ENCODE peak calls at places on chromosomes 3 and 15, in four cellular contexts. R is IMR-90, G is K562, O is GM12878. K is an unnamed sample.

GRCh38 chr3:30658328-30659052 is 52.1 kb downstream of the TGFBR2 start:
- DNase-seq in G (no peak), O (peak; percentile 70), R (peak; percentile 79), K (peak; percentile 95)

GRCh38 chr15:80093854-80094418 is 34.5 kb downstream of the ZFAND6 start:
- DNase-seq in G (no peak), O (no peak), R (no peak), K (peak; percentile 75)

GRCh38 chr3:160707187-160707789 is 30.3 kb downstream of the ARL14 start:
- DNase-seq in O (peak; percentile 11), G (no peak), R (peak; percentile 50), K (peak; percentile 43)

GRCh38 chr3:164539215-164539614 is 539.1 kb downstream of the SI start:
- DNase-seq in G (no peak), O (no peak), R (no peak), K (no peak)

GRCh38 chr3:194174407-194174806 is 38.5 kb downstream of the HES1 start:
- DNase-seq in G (no peak), O (no peak), R (no peak), K (no peak)

GRCh38 chr15:71572452-71573053 is 237.8 kb upstream of the NR2E3 start:
- DNase-seq in G (no peak), O (no peak), R (no peak), K (peak; percentile 50)

GRCh38 chr15:90561344-90562244 is 31.9 kb downstream of the CRTC3 start:
- DNase-seq in O (no peak), G (no peak), R (peak; percentile 81), K (no peak)

GRCh38 chr15:50800715-50801114 is 35.2 kb upstream of the SPPL2A start:
- DNase-seq in R (no peak), G (no peak), O (no peak), K (no peak)

GRCh38 chr3:19232566-19232965 is 84.3 kb downstream of the KCNH8 start:
- DNase-seq in O (no peak), G (no peak), R (no peak), K (no peak)
- TF ChIP-seq FOS in O (no peak), G (no peak), R (no peak), K (no peak)

DNA sequence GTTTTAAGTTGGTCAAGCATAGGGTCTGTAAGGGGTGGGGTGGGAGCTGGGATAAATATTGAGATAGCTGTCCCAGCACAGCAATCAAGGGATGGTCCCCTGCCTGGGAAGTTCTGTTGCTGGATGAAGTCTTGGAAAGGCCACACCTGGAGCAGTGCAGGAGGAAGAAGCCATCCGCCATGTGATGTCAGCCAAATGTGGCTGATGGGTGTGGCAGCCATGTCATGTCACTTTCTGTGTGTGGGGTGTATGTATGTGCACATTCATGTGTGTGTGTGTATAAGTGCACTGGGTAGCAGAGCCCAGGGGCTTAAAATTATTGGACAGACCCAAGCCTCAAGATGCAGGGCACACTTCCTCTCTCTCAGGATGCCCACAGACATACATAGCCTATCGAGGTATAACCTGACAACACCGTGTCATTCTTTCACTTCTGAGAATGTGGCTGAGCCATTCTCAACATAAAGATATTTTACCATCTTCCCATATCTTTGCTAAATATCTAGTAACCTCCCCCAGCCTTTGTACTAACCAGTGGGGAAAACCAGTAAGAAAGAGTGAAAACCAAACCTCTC is 11.4 kb downstream of the TNFSF10 start:
- DNase-seq in O (peak; percentile 42), G (no peak), R (no peak), K (no peak)
- H2AFZ ChIP-seq in O (no peak overlapping the region), G (peak overlapping the region; percentile 59), R (no peak overlapping the region), K (peak overlapping the region; percentile 69)

GRCh38 chr15:61275901-61276300 is 46.8 kb upstream of the RORA start:
- DNase-seq in G (no peak), O (no peak), R (no peak), K (no peak)
- TF ChIP-seq FOS in G (no peak), O (no peak), R (no peak), K (no peak)

DNA sequence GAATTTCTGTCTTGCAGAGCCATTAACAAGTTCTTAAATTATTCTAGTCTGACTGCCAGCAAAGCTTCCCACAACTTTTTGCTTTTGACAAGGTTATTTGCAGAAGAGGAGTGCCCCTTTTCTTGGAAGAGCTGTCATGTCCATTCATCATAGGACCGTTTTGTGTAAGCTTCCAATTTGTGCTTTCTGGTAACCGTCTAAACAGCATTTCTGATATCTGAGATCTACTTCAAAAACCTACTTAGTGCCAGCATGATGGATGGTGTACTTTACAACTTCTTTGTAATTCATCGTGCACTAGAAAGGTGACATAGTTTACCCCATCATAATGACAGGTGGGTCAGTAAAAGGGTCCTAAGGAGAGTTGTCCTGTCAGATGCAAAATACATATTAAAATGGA is 379.7 kb downstream of the NAALADL2 start:
- DNase-seq in O (no peak), G (no peak), R (no peak), K (no peak)
- H2AFZ ChIP-seq in O (no peak overlapping the region), G (no peak overlapping the region), R (no peak overlapping the region), K (no peak overlapping the region)

DNA sequence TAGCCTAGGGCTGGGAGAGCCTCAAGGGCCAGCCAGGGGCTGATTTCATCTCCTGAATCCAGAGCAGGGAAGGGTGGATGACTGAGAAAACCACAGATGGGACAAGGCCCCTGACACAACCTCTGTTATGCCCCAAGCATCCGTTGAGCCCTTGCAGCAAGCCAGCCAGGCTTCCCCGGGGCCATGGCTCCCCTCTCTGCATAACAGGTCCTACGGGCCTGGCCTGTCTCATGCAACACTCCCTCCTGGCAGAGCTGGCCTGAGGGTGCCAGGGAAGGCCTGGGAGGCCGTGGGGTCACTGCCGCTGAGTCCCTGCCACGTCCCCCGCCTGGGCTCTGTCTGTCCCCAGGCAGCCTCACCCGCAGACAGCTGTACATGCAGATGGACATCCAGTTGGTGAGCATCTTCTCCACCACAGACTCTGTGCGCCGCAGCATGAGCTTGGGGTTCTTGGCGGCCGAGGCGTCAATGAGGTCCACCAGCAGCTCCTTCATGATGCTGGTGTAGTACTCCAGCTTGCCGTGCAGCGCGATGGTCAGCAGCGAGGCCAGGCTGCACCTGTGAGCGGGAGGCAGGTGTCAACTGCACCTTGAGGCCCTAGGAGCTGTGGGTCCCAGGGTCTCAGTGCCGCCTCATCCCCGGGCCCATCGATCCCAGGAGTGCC is 22.1 kb downstream of the H1-8 start:
- DNase-seq in G (no peak), R (no peak), O (no peak), K (no peak)
- TF ChIP-seq FOS in G (no peak), R (no peak), O (no peak), K (no peak)